ENCODE peak calls at places on chromosomes 5 and 9, in four cellular contexts. P is AG09309, N is astrocyte of the spinal cord, O is AG04449. Q is an unnamed sample.

GRCh38 chr5:95081500-95082355 is 203.2 kb downstream of the MCTP1 start:
- DNase-seq in P (peak), N (peak), O (peak), Q (no peak)

GRCh38 chr5:127031147-127031862 is 947 bp upstream of the MARCHF3 start:
- DNase-seq in P (no peak), N (no peak), O (no peak), Q (peak)

GRCh38 chr5:135208555-135209494 is 174.8 kb upstream of the PITX1 start:
- DNase-seq in P (peak), N (peak), O (peak), Q (no peak)

GRCh38 chr9:113999256-114000062 is 78.6 kb downstream of the AMBP start:
- DNase-seq in P (no peak), N (no peak), O (no peak), Q (peak)

GRCh38 chr9:113808391-113809191 is 67.5 kb upstream of the ZNF618 start:
- DNase-seq in P (peak), N (peak), O (peak), Q (no peak)

GRCh38 chr5:77418162-77418561 is 74.0 kb downstream of the WDR41 start:
- DNase-seq in P (no peak), N (no peak), O (no peak), Q (no peak)

GRCh38 chr9:2613730-2614271 is 7.8 kb upstream of the VLDLR start:
- DNase-seq in P (no peak), N (no peak), O (no peak), Q (no peak)

GRCh38 chr5:67494186-67494842 is 297.7 kb upstream of the CD180 start:
- DNase-seq in P (no peak), N (no peak), O (no peak), Q (no peak)

GRCh38 chr5:174100490-174100889 is 55.0 kb downstream of the NSG2 start:
- DNase-seq in P (no peak), N (no peak), O (no peak), Q (no peak)

GRCh38 chr9:110635589-110635988 is 33.0 kb upstream of the MUSK start:
- DNase-seq in P (no peak), N (no peak), O (no peak), Q (no peak)

GRCh38 chr5:67240846-67241245 is 44.2 kb upstream of the CD180 start:
- DNase-seq in P (no peak), N (no peak), O (no peak), Q (no peak)

GRCh38 chr5:6721442-6721841 is 8.2 kb downstream of the TENT4A start:
- DNase-seq in P (no peak), N (no peak), O (no peak), Q (no peak)

GRCh38 chr5:98101131-98101530 is 672.3 kb upstream of the RGMB start:
- DNase-seq in P (no peak), N (no peak), O (no peak), Q (no peak)

GRCh38 chr9:107348836-107349235 is 65.8 kb downstream of the RAD23B start:
- DNase-seq in P (no peak), N (no peak), O (no peak), Q (no peak)

GRCh38 chr9:34430843-34431437 is 27.4 kb downstream of the FAM219A start:
- DNase-seq in P (no peak), N (peak), O (peak), Q (peak)

GRCh38 chr5:178378527-178379484 is 146.2 kb upstream of the PHYKPL start:
- DNase-seq in P (no peak), N (no peak), O (no peak), Q (peak)

GRCh38 chr5:89147026-89147425 is 264.0 kb upstream of the MEF2C start:
- DNase-seq in P (no peak), N (peak), O (no peak), Q (no peak)

GRCh38 chr5:14685757-14686156 is 21.2 kb downstream of the OTULIN start:
- DNase-seq in P (no peak), N (peak), O (no peak), Q (no peak)

GRCh38 chr9:130140701-130141100 is 31.5 kb upstream of the NCS1 start:
- DNase-seq in P (no peak), N (no peak), O (no peak), Q (no peak)

GRCh38 chr9:123509646-123510045 is 153.6 kb downstream of the CRB2 start:
- DNase-seq in P (no peak), N (no peak), O (no peak), Q (no peak)

GRCh38 chr9:77731008-77731698 is 83.0 kb upstream of the GNA14 start:
- DNase-seq in P (no peak), N (no peak), O (no peak), Q (no peak)

GRCh38 chr9:82808478-82808877 is 254.5 kb downstream of the RASEF start:
- DNase-seq in P (no peak), N (no peak), O (no peak), Q (no peak)

GRCh38 chr9:95645992-95646391 is 129.2 kb upstream of the PTCH1 start:
- DNase-seq in P (no peak), N (peak), O (no peak), Q (no peak)

GRCh38 chr5:151233576-151234202 is 9.8 kb upstream of the CCDC69 start:
- DNase-seq in P (no peak), N (no peak), O (no peak), Q (no peak)

GRCh38 chr9:98323051-98323830 is 67.8 kb upstream of the TBC1D2 start:
- DNase-seq in P (no peak), N (no peak), O (no peak), Q (no peak)

GRCh38 chr9:93677641-93678136 is 101.3 kb downstream of the PHF2 start:
- DNase-seq in P (no peak), N (no peak), O (no peak), Q (peak)

GRCh38 chr5:17094830-17095229 is 122.6 kb upstream of the BASP1 start:
- DNase-seq in P (no peak), N (no peak), O (no peak), Q (no peak)

GRCh38 chr9:4615251-4615650 is 46.8 kb upstream of the PLPP6 start:
- DNase-seq in P (peak), N (peak), O (peak), Q (no peak)

GRCh38 chr9:75664597-75664996 is 225.9 kb upstream of the PCSK5 start:
- DNase-seq in P (no peak), N (no peak), O (no peak), Q (no peak)

GRCh38 chr9:129910628-129911567 is 75.6 kb downstream of the USP20 start:
- DNase-seq in P (peak), N (peak), O (peak), Q (no peak)

GRCh38 chr5:133226186-133226585 is 174.4 kb downstream of the HSPA4 start:
- DNase-seq in P (no peak), N (no peak), O (no peak), Q (no peak)

GRCh38 chr5:96997265-96997859 is 61.5 kb downstream of the LNPEP start:
- DNase-seq in P (no peak), N (peak), O (no peak), Q (no peak)
- TF ChIP-seq CTCF in P (peak), N (peak), O (peak), Q (peak)

DNA sequence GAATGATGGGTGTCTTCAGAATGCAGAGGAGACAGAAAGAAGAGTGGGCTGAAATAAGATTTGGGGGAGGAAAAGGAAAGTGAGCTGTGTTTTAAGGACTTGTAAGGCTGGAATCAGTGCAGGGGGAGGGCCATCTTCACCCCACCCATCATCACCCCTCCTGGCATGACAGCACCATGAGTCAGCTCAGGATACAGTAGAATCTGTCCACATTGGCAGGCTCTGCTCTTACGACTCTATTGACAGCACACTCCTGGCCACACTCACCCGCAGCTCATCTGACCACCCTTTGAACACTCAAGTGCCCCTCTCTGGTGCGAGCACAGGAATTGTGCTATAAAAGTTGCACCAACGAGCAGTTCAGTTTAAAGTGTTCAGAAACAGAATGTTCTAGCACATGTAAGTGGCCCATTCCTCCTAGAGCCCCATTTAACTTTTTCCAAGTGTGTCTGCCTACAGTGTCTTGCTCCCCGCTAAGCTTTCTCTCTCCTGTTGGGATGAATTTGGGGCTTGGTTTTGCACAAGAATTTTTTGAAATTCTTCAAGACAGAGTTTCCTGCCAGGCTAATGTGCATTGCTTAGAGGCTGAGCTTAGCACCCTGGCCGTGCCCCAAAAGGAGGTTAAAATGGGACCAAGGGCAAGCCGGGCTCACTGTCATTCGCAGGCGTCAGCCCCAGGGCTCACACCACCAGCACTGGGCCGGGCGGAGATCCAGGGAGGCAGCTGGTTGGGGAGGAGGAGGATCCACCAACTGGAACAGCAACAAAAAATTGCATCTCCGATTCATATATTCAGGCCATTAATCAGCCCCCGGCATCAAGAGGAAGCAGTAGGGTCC is 12.1 kb downstream of the ADRA1B start:
- DNase-seq in P (peak), N (peak), O (no peak), Q (no peak)
- H3K4me3 ChIP-seq in P (no peak), N (no peak), O (peak), Q (no peak)

GRCh38 chr9:101350285-101350684 is 34.5 kb downstream of the BAAT start:
- DNase-seq in P (no peak), N (no peak), O (no peak), Q (no peak)
- TF ChIP-seq CTCF in P (no peak), N (no peak), O (no peak), Q (no peak)

DNA sequence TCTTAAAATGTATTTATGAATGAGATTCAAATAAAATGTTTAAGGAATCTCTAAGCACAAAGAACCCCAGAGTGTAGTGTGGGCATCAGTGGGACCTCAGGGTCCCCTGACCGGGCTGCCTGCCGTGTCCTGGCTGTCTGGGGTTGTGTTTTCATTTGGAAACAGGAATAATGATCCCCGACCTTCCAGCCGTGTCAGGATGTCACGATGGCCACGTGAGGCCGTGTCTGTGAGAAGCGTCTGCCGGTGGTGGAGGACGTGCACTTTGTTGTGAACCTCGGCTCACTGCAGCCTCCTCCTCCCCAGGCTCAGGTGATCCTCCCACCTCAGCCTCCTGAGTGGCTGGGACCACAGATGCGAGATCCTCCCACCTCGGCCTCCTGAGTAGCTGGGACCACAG is 4.3 kb downstream of the TRAF2 start:
- DNase-seq in P (no peak), N (no peak), O (no peak), Q (no peak)
- H3K4me3 ChIP-seq in P (no peak), N (no peak), O (no peak), Q (no peak)

GRCh38 chr5:217860-218456 is at the start of the genes CCDC127 and SDHA:
- DNase-seq in P (peak), N (peak), O (peak), Q (peak)
- TF ChIP-seq CTCF in P (peak), N (peak), O (peak), Q (peak)

GRCh38 chr5:1824109-1824821 is 23.1 kb downstream of the NDUFS6 start:
- DNase-seq in P (no peak), N (no peak), O (no peak), Q (no peak)
- H3K4me3 ChIP-seq in P (no peak), N (no peak), O (no peak), Q (no peak)

GRCh38 chr9:128484686-128485413 is 19.7 kb upstream of the GLE1 start:
- DNase-seq in P (no peak), N (no peak), O (no peak), Q (no peak)

GRCh38 chr9:128482186-128482585 is 22.3 kb upstream of the GLE1 start:
- DNase-seq in P (no peak), N (no peak), O (no peak), Q (no peak)

GRCh38 chr9:128481561-128481960 is 23.0 kb upstream of the GLE1 start:
- DNase-seq in P (no peak), N (no peak), O (no peak), Q (no peak)

GRCh38 chr9:128475867-128476266 is 20.1 kb downstream of the ODF2 start:
- DNase-seq in P (no peak), N (no peak), O (no peak), Q (no peak)

DNA sequence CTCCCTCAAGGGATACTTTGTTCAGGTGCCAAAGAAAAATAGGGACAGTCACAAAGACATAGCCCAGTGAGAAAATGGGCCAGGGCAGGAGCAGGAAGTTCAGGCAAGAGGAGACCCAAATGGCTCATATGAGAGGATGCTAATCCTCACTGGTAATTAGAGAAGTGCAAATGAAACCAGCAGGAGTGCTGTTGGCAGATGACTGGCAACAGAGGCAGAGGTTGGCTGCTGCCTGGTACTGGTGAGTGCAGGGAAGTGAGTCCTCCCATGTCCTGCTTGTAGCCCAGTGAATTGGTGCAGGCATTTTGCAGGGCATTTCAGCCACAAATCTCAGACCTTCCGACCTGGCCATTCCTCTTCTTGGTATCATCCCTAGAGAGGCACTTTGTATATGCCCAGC is 23.5 kb downstream of the ODF2 start:
- DNase-seq in P (no peak), N (no peak), O (no peak), Q (no peak)
- TF ChIP-seq CTCF in P (no peak), N (no peak), O (no peak), Q (no peak)

DNA sequence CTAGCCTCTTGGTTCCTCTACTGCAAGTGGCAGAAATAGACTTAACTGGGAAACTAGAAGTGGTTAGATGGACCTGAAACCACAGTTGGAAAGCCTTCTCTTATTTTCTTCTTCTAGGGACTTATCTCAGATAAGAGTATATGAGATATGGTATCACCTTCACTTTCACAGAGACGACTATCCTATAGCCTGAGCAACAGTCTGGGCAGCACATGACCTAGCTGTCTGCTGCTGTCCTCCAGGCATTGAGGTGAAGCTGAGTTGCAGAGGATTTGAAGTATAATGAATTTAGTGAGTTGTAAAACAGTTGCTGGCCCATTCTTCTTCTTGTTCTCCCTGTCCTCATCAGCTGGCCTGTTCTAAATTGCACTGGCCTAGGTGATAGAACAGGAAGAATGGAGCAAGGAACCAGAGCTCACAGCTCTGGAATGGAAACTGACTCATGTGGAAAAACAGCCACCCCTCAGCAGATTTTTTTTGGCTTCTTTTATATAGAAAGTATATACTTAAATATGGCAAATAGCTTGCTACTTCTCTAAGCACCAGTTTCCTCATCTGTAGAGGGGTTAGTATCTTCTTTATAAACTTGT is 27.8 kb downstream of the RECK start:
- DNase-seq in P (no peak), N (peak), O (no peak), Q (no peak)
- H3K4me3 ChIP-seq in P (no peak), N (no peak), O (no peak), Q (no peak)

DNA sequence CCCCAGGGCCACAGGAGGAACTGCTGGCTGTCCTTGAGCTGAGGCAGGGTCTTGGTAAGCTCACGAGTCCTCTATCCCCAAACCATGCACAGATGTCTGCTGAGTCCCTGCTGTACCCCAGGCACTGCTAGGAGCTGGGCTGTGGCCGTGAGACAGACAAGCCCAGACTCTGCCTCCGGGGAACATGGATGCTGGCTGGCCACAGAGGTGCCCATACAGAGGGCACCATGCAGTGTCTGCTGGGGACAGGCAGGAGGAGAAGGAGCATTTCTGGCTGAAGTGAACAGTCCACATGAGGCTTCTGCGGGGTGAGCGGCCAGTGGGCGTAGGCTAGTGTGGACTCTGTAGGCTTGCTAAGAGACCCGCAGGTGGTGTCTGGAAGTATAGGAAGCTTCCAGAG is 4.8 kb upstream of the SEC16A start:
- DNase-seq in P (no peak), N (no peak), O (no peak), Q (no peak)
- TF ChIP-seq CTCF in P (no peak), N (no peak), O (no peak), Q (no peak)

GRCh38 chr9:126705311-126705766 is 91.6 kb downstream of the LMX1B start:
- DNase-seq in P (no peak), N (peak), O (no peak), Q (peak)
- H3K4me3 ChIP-seq in P (no peak), N (no peak), O (peak), Q (no peak)